ENCODE peak calls at places on chromosomes 7 and 10, in four cellular contexts. O, F, D and R are unnamed samples.

GRCh38 chr7:13433946-13434345 is 555.5 kb downstream of the ETV1 start:
- DNase-seq in O (no peak), F (no peak), D (no peak), R (no peak)

GRCh38 chr10:72665925-72666324 is 26.0 kb upstream of the MCU start:
- DNase-seq in O (no peak), F (no peak), D (no peak), R (no peak)

GRCh38 chr7:44959956-44960640 is 18.7 kb downstream of the MYO1G start:
- DNase-seq in O (no peak), F (no peak), D (no peak), R (no peak)

GRCh38 chr7:101125989-101126650 is 784 bp upstream of the SERPINE1 start:
- DNase-seq in O (no peak), F (peak), D (peak), R (no peak)

GRCh38 chr7:99504281-99504602 is 220 bp upstream of the ZKSCAN5 start:
- DNase-seq in O (peak), F (peak), D (peak), R (peak)

GRCh38 chr10:89522463-89522862 is 12.9 kb downstream of the SLC16A12 start:
- DNase-seq in O (no peak), F (no peak), D (no peak), R (no peak)

GRCh38 chr10:91162495-91163268 is 57.8 kb upstream of the PCGF5 start:
- DNase-seq in O (peak), F (peak), D (peak), R (no peak)

GRCh38 chr7:157674027-157674714 is 337.4 kb downstream of the DNAJB6 start:
- DNase-seq in O (no peak), F (no peak), D (no peak), R (peak)

GRCh38 chr10:33732176-33733025 is 397.9 kb upstream of the NRP1 start:
- DNase-seq in O (no peak), F (no peak), D (no peak), R (no peak)

GRCh38 chr7:54166419-54166818 is 375.8 kb upstream of the VSTM2A start:
- DNase-seq in O (no peak), F (no peak), D (no peak), R (no peak)

GRCh38 chr10:22309180-22310000 is 6.8 kb upstream of the COMMD3 start:
- DNase-seq in O (no peak), F (no peak), D (no peak), R (no peak)

GRCh38 chr10:78337646-78338391 is 304.2 kb downstream of the RPS24 start:
- DNase-seq in O (no peak), F (no peak), D (no peak), R (peak)

GRCh38 chr7:82599910-82600309 is 156.3 kb upstream of the CACNA2D1 start:
- DNase-seq in O (no peak), F (no peak), D (no peak), R (no peak)

GRCh38 chr10:73922007-73922863 is 11.3 kb downstream of the PLAU start:
- DNase-seq in O (no peak), F (no peak), D (no peak), R (no peak)

GRCh38 chr7:121019018-121019417 is 30.5 kb downstream of the CPED1 start:
- DNase-seq in O (no peak), F (no peak), D (no peak), R (no peak)

GRCh38 chr7:4163565-4164203 is 518.4 kb upstream of the FOXK1 start:
- DNase-seq in O (no peak), F (no peak), D (no peak), R (no peak)

DNA sequence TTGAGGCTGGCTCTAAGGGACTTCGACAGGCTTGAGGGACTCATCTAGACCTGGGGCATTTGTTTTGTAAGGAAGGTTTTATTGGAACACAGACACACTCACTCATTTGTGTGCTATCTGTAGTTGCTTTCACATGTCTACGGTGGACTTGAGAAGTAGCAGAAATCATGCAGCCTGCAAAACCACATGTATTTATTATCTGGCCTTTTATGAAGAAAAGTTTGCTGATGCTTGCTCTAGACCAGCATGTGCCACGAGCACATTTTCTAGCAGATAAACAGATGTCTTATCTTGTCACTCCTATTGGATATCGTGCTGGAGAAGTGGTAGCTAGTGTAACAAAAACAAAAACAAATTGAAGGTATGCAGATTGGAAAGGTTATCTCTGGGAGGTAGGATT is 9.8 kb downstream of the UPP1 start:
- DNase-seq in O (no peak), F (no peak), D (no peak), R (no peak)
- TF ChIP-seq RFX5 in O (no peak), F (no peak), D (no peak), R (no peak)

GRCh38 chr10:14460447-14460846 is 129.7 kb upstream of the FRMD4A start:
- DNase-seq in O (no peak), F (no peak), D (no peak), R (no peak)

GRCh38 chr10:14470920-14471319 is 140.2 kb upstream of the FRMD4A start:
- DNase-seq in O (no peak), F (no peak), D (no peak), R (no peak)

GRCh38 chr10:14468726-14469125 is 138.0 kb upstream of the FRMD4A start:
- DNase-seq in O (no peak), F (no peak), D (no peak), R (no peak)

GRCh38 chr10:14468022-14468421 is 137.3 kb upstream of the FRMD4A start:
- DNase-seq in O (no peak), F (no peak), D (no peak), R (no peak)

DNA sequence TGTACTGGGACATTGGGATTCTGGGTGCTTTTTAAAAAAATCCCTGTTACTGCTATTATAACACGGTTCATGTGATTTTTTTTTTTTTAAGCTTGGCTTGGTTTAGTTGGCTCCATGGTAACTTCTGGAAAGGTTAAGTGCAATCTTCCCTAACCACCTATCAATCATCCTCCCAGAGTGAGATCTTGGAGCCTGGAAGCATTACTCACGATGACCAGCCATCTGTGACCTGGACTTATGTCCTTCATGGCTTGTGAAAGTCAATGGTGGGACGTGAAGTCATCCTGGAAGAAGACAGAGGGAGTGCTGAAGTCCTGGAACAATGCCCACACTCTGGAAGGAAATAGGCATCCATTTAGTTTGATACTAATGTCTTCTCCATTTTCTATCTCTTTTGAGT is 135.5 kb upstream of the FRMD4A start:
- DNase-seq in O (no peak), F (no peak), D (no peak), R (peak)
- TF ChIP-seq RNF2 in O (no peak), F (no peak), D (no peak), R (no peak)

GRCh38 chr10:132535065-132535651 is 2.4 kb upstream of the INPP5A start:
- DNase-seq in O (no peak), F (no peak), D (no peak), R (no peak)
- TF ChIP-seq RFX5 in O (no peak), F (no peak), D (no peak), R (no peak)

GRCh38 chr7:43583424-43584199 is 704 bp downstream of the STK17A start:
- DNase-seq in O (no peak), F (peak), D (no peak), R (no peak)

GRCh38 chr7:43586251-43586900 is 3.5 kb downstream of the STK17A start:
- DNase-seq in O (no peak), F (peak), D (no peak), R (no peak)

GRCh38 chr7:43584200-43584586 is 1.3 kb downstream of the STK17A start:
- DNase-seq in O (no peak), F (peak), D (no peak), R (no peak)

GRCh38 chr7:43582503-43583423 is at the start of gene STK17A:
- DNase-seq in O (peak), F (peak), D (peak), R (peak)

GRCh38 chr7:43585521-43585920 is 2.6 kb downstream of the STK17A start:
- DNase-seq in O (no peak), F (peak), D (no peak), R (no peak)
- TF ChIP-seq RNF2 in O (no peak), F (no peak), D (no peak), R (no peak)